ENCODE peak calls at places on chromosomes 16 and 17, in six cellular contexts. G is IMR-90; B is B cell; M is NCI-H2107; K is adrenal gland; D is stimulated activated CD4-positive, alpha-beta T cell treated with anti-CD3 and anti-CD28 coated beads, TNF-alpha, amount 100 ng/mL, for 48 hours. V is an unnamed sample.

GRCh38 chr17:19291646-19292376 is 54.6 kb downstream of the EPN2 start:
- DNase-seq in G (no peak), B (no peak), M (no peak), K (no peak), D (no peak), V (no peak)

GRCh38 chr16:79089735-79090284 is 510.7 kb downstream of the MAF start:
- DNase-seq in G (no peak), B (no peak), M (no peak), K (peak), D (peak), V (no peak)

GRCh38 chr16:2150418-2151187 is 2.2 kb downstream of the RAB26 start:
- DNase-seq in G (peak), B (no peak), M (no peak), K (no peak), D (no peak), V (no peak)

GRCh38 chr17:7774037-7774659 is 56.6 kb downstream of the DNAH2 start:
- DNase-seq in G (peak), B (no peak), M (no peak), K (peak), D (no peak), V (no peak)

GRCh38 chr17:67801626-67802175 is 23.6 kb upstream of the BPTF start:
- DNase-seq in G (no peak), B (no peak), M (no peak), K (no peak), D (no peak), V (peak)

GRCh38 chr17:3911271-3912053 is 4.8 kb downstream of the P2RX1 start:
- DNase-seq in G (no peak), B (peak), M (no peak), K (no peak), D (peak), V (no peak)

GRCh38 chr17:44966348-44967025 is 1.6 kb downstream of the C1QL1 start:
- DNase-seq in G (no peak), B (no peak), M (no peak), K (no peak), D (no peak), V (no peak)

GRCh38 chr16:83742520-83742919 is 65.3 kb upstream of the HSBP1 start:
- DNase-seq in G (no peak), B (no peak), M (no peak), K (no peak), D (no peak), V (no peak)

GRCh38 chr17:80960037-80960796 is 31.4 kb upstream of the CHMP6 start:
- DNase-seq in G (no peak), B (no peak), M (no peak), K (no peak), D (no peak), V (no peak)

GRCh38 chr17:10738516-10739258 is 8.9 kb upstream of the TMEM220 start:
- DNase-seq in G (no peak), B (no peak), M (no peak), K (no peak), D (no peak), V (no peak)